ENCODE peak calls at places on chromosome 1, in ten cellular contexts. I, S, P, C, F, A, Q, L, R and O are unnamed samples.
A peak's percentile ranks its signal among the peaks of the same experiment; 100 is the strongest.

GRCh38 chr1:34144743-34145142 is 20.3 kb downstream of the CSMD2 start:
- DNase-seq in I (no peak), S (no peak), P (no peak), C (no peak), F (no peak), A (no peak), Q (no peak), L (no peak), R (no peak), O (no peak)

GRCh38 chr1:17168480-17168878 is 36.4 kb upstream of the PADI1 start:
- DNase-seq in I (no peak), S (no peak), P (peak; percentile 54), C (no peak), F (no peak), A (no peak), Q (no peak), L (no peak), R (no peak), O (no peak)

GRCh38 chr1:243499711-243500110 is 243.9 kb downstream of the SDCCAG8 start:
- DNase-seq in I (no peak), S (no peak), P (no peak), C (no peak), F (no peak), A (no peak), Q (no peak), L (no peak), R (no peak), O (no peak)

GRCh38 chr1:46333300-46334029 is 7.1 kb upstream of the NSUN4 start:
- DNase-seq in I (no peak), S (no peak), P (no peak), C (no peak), F (no peak), A (peak; percentile 78), Q (peak; percentile 38), L (peak; percentile 39), R (no peak), O (peak; percentile 37)

GRCh38 chr1:60960846-60961542 is 121.4 kb upstream of the NFIA start:
- DNase-seq in I (no peak), S (no peak), P (no peak), C (no peak), F (no peak), A (no peak), Q (no peak), L (no peak), R (no peak), O (no peak)

GRCh38 chr1:109652446-109652845 is 3.5 kb upstream of the GSTM4 start:
- DNase-seq in I (no peak), S (no peak), P (no peak), C (no peak), F (no peak), A (no peak), Q (no peak), L (no peak), R (no peak), O (no peak)

GRCh38 chr1:55443175-55443933 is 228.2 kb upstream of the USP24 start:
- DNase-seq in I (no peak), S (no peak), P (peak; percentile 95), C (no peak), F (no peak), A (no peak), Q (no peak), L (peak; percentile 99), R (no peak), O (no peak)

GRCh38 chr1:11413907-11414495 is 65.0 kb upstream of the DISP3 start:
- DNase-seq in I (no peak), S (no peak), P (no peak), C (no peak), F (peak; percentile 26), A (peak; percentile 59), Q (peak; percentile 28), L (no peak), R (no peak), O (no peak)

GRCh38 chr1:6468729-6469461 is 2.9 kb upstream of the TNFRSF25 start:
- DNase-seq in I (no peak), S (no peak), P (no peak), C (no peak), F (no peak), A (no peak), Q (no peak), L (no peak), R (no peak), O (no peak)

GRCh38 chr1:72281144-72281543 is 1.2 kb downstream of the NEGR1 start:
- DNase-seq in I (peak; percentile 3), S (no peak), P (no peak), C (no peak), F (no peak), A (no peak), Q (no peak), L (peak; percentile 18), R (no peak), O (no peak)

GRCh38 chr1:53654216-53655210 is 84.5 kb downstream of the GLIS1 start:
- DNase-seq in I (no peak), S (no peak), P (peak; percentile 24), C (no peak), F (no peak), A (no peak), Q (no peak), L (no peak), R (no peak), O (no peak)